ENCODE peak calls at places on chromosome 17, in four cellular contexts. C is pancreas, I is heart left ventricle, Q is right lobe of liver. L is an unnamed sample.

GRCh38 chr17:10775058-10775457 is 28.8 kb downstream of the TMEM238L start:
- ATAC-seq in C (no peak), I (no peak), Q (no peak), L (no peak)

GRCh38 chr17:31398381-31399275 is 7.2 kb downstream of the RAB11FIP4 start:
- ATAC-seq in C (no peak), I (no peak), Q (no peak), L (no peak)

GRCh38 chr17:44171931-44172455 is 1.5 kb downstream of the ASB16 start:
- ATAC-seq in C (no peak), I (no peak), Q (no peak), L (no peak)

GRCh38 chr17:21370430-21370829 is 5.7 kb upstream of the KCNJ12 start:
- ATAC-seq in C (no peak), I (peak; percentile 96), Q (no peak), L (no peak)

GRCh38 chr17:19539841-19540311 is 6.2 kb downstream of the SLC47A1 start:
- ATAC-seq in C (no peak), I (peak; percentile 28), Q (peak; percentile 44), L (no peak)

GRCh38 chr17:66474810-66475497 is 172.5 kb downstream of the PRKCA start:
- ATAC-seq in C (no peak), I (no peak), Q (no peak), L (no peak)

GRCh38 chr17:77214743-77215142 is 74.0 kb downstream of the SEC14L1 start:
- ATAC-seq in C (peak; percentile 70), I (peak; percentile 75), Q (peak; percentile 47), L (no peak)

GRCh38 chr17:29059281-29059680 is 16.3 kb downstream of the PIPOX start:
- ATAC-seq in C (peak; percentile 67), I (no peak), Q (no peak), L (no peak)

GRCh38 chr17:71472809-71473789 is 647.7 kb upstream of the SOX9 start:
- ATAC-seq in C (peak; percentile 97), I (peak; percentile 75), Q (peak; percentile 87), L (no peak)

GRCh38 chr17:8951210-8951609 is 14.3 kb downstream of the PIK3R5 start:
- ATAC-seq in C (no peak), I (no peak), Q (no peak), L (no peak)

GRCh38 chr17:59859444-59860025 is 33.2 kb downstream of the TUBD1 start:
- ATAC-seq in C (peak; percentile 76), I (peak; percentile 49), Q (peak; percentile 77), L (no peak)

GRCh38 chr17:75921596-75921995 is 16.9 kb upstream of the MRPL38 start:
- ATAC-seq in C (no peak), I (no peak), Q (no peak), L (no peak)
- H3K27ac ChIP-seq in C (no peak overlapping the region), I (no peak overlapping the region), Q (no peak overlapping the region), L (no peak overlapping the region)

GRCh38 chr17:18233803-18234518 is 8.5 kb downstream of the LLGL1 start:
- ATAC-seq in C (no peak), I (no peak), Q (no peak), L (no peak)
- H3K27ac ChIP-seq in C (no peak overlapping the region), I (no peak overlapping the region), Q (no peak overlapping the region), L (no peak overlapping the region)

DNA sequence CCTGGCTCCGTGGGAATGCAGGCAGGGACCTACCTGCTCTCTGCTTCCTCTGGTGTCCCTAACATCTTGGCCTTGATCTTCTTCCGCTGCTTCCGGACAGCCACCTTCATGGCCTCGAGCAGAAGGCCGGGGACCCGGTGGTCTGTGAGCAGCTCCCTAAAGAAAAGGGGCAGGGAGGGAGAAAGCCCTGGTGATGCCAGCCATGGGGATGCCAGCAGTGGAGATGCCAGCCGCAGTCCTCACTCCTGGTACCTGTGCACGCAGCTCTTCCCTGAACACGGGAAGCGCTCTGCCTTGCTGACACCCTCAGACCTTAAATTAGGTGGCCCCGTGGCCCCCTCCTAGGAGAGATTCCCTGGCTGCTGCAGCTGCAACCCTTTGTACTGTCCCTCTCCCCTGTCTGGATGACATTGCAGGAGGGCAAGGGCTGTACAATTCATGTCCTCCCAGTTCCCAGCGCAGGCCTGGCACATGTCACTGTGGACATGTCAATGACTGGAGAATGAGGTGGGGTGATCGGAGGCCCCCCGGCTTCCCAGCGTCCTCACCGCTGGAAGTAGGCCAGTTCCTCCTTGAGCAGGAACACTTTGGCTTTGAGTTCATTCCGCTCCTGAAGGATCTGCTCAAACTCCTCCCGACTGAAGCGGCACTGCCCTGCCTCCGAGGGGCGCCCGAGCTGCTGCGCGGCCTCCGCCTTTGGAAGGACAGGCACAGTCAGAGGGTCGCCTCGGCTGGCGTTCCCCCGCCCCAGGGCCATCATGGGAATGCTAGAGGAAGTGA is 1.7 kb downstream of the RILP start:
- ATAC-seq in C (no peak), I (peak; percentile 4), Q (no peak), L (no peak)
- H3K27ac ChIP-seq in C (peak overlapping the region; percentile 81), I (peak overlapping the region; percentile 100), Q (peak overlapping the region; percentile 71), L (peak overlapping the region; percentile 99)

GRCh38 chr17:36486204-36487194 is at the start of gene ZNHIT3:
- ATAC-seq in C (peak; percentile 94), I (peak; percentile 97), Q (peak; percentile 89), L (peak; percentile 96)

GRCh38 chr17:36481829-36482228 is 4.7 kb upstream of the ZNHIT3 start:
- ATAC-seq in C (no peak), I (no peak), Q (no peak), L (no peak)

GRCh38 chr17:36485805-36486203 is 677 bp upstream of the ZNHIT3 start:
- ATAC-seq in C (no peak), I (no peak), Q (no peak), L (no peak)

GRCh38 chr17:36485027-36485426 is 1.5 kb upstream of the ZNHIT3 start:
- ATAC-seq in C (no peak), I (no peak), Q (no peak), L (no peak)

DNA sequence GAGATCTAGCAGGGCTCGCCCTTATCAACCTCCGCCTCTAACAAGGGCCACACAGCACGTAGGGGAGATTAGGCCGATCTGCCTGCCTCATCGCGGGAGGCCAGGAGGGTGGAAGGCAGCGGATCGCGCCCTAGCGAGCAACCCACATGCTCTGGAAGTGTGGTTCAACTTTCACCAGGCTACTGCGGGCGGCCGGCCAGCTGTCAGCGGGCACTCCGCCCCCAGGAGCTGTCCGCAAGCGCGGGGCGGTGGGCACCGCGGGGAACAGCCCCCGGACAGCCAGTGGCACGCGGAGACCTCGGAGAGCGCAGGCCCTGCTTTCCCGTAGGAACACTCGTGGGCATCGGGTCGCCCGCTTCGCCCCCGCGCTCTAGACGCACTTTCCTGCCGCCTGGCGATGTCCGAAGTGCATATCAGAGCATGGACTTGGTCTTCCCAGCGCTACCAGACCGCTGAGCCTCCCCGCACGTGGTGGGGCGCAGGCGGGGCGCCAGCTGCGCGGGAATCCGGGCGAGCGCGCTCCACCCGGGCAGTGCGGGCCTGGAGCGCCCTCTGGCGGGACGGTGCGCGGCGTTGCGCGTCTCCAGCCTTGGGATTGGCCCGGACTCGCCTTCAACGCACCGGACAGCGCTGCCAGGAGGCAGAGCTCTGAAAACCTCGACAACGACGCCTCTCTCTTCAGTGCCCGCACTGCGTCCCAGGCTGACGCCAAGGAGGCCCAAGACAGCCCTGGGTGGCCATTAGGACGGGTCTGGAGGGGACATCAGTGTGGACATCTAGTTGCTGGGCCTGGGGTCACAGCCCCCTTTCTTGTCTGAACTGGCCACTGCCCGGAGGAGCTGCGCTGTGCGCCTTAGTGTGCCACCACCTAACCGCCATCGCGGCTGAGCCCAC is 3.6 kb upstream of the ZNHIT3 start:
- ATAC-seq in C (peak; percentile 87), I (peak; percentile 85), Q (peak; percentile 92), L (peak; percentile 89)
- H3K27ac ChIP-seq in C (no peak overlapping the region), I (no peak overlapping the region), Q (no peak overlapping the region), L (peak overlapping the region; percentile 52)

DNA sequence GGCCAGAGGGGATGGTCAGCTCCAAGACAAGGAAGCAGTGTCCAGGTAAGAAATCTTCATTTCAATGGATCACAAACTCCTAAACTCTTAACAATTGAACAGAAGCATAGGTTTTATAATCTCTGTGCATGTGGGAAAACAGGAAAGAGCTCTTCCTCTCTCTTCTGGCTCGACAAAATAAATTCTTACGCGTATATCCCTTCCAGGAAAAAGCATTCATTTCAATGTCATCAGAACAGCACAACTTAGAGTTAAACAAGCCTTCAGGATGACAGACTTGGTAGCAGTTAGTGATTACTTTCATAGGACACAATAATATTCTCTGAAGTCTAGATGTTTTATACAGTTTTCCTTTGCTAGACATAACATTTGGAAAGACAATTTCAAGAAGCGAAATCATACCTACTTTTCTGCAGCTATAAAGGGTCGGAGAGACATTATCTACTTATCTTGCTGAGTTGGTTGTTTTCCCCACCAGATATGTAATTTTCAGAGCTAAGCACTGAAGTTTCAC is 19.3 kb upstream of the SLC35G3 start:
- ATAC-seq in C (no peak), I (no peak), Q (peak; percentile 64), L (no peak)
- H3K27ac ChIP-seq in C (no peak overlapping the region), I (peak overlapping the region; percentile 68), Q (no peak overlapping the region), L (peak overlapping the region; percentile 35)

DNA sequence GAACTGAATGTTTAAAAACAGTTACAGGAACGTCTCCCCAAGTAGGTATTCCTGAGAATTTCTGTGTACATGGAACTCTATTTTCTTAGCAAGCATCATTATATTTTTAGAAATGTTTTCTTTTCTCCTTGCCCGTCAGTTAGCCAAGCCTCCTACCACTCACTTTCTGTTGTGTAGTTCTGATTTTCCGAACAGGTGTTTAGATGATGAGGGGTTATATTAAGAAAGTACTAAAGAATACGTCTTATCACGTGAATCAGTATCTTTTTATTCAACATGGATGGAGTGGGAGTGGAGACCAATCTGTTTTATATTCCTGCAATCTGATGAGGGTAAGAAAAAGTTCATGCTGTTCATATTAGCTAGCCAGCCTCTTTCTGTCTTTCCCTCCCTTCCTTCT is 29.4 kb downstream of the MSI2 start:
- ATAC-seq in C (no peak), I (no peak), Q (no peak), L (no peak)
- H3K27ac ChIP-seq in C (no peak overlapping the region), I (no peak overlapping the region), Q (no peak overlapping the region), L (no peak overlapping the region)

L was measured in gastroesophageal sphincter.